ENCODE peak calls at places on chromosomes 4 and X, in five cellular contexts. X, C, U, W and P are unnamed samples.

GRCh38 chrX:39814391-39814790 is 283.4 kb downstream of the BCOR start:
- ATAC-seq in W (no peak), C (peak; percentile 73), X (no peak), U (peak; percentile 39), P (no peak)

GRCh38 chr4:48108309-48109073 is 25.6 kb downstream of the TXK start:
- ATAC-seq in W (no peak), U (no peak), C (no peak), X (no peak), P (no peak)

GRCh38 chr4:149234798-149235197 is 580.8 kb downstream of the IQCM start:
- ATAC-seq in U (no peak), W (no peak), X (no peak), C (no peak), P (no peak)

GRCh38 chrX:84046403-84046984 is 141.5 kb downstream of the RPS6KA6 start:
- ATAC-seq in W (no peak), U (peak; percentile 52), C (no peak), X (peak; percentile 67), P (no peak)

GRCh38 chr4:168995537-168996295 is 14.3 kb downstream of the CBR4 start:
- ATAC-seq in W (peak; percentile 43), X (peak; percentile 18), U (no peak), C (peak; percentile 66), P (no peak)

GRCh38 chr4:120395746-120396145 is 329.1 kb upstream of the MAD2L1 start:
- ATAC-seq in W (no peak), X (no peak), U (no peak), C (no peak), P (no peak)

GRCh38 chr4:94978904-94979303 is 221.1 kb downstream of the BMPR1B start:
- ATAC-seq in C (no peak), U (no peak), X (no peak), W (no peak), P (no peak)

GRCh38 chr4:88528861-88529260 is 5.3 kb upstream of the PYURF start:
- ATAC-seq in C (no peak), U (no peak), X (no peak), W (no peak), P (no peak)

GRCh38 chr4:85792576-85792975 is 317.6 kb downstream of the ARHGAP24 start:
- ATAC-seq in W (no peak), X (no peak), U (no peak), C (no peak), P (no peak)

GRCh38 chrX:151825927-151826471 is 86.7 kb upstream of the MAGEA4 start:
- ATAC-seq in X (peak; percentile 75), W (peak; percentile 60), C (no peak), U (no peak), P (peak; percentile 75)

GRCh38 chr4:40055379-40055872 is 1.2 kb upstream of the N4BP2 start:
- ATAC-seq in U (peak; percentile 30), C (no peak), X (no peak), W (no peak), P (no peak)

GRCh38 chr4:94758700-94759399 is 1.1 kb downstream of the BMPR1B start:
- ATAC-seq in X (no peak), C (no peak), U (no peak), W (no peak), P (no peak)

GRCh38 chr4:71300362-71300761 is 38.5 kb upstream of the SLC4A4 start:
- ATAC-seq in X (no peak), W (no peak), C (no peak), U (no peak), P (no peak)

GRCh38 chr4:188408244-188409067 is 269.2 kb downstream of the TRIML1 start:
- ATAC-seq in C (no peak), X (no peak), U (no peak), W (no peak), P (no peak)

GRCh38 chrX:64894454-64895038 is 81.7 kb downstream of the ZC4H2 start:
- ATAC-seq in W (no peak), X (peak; percentile 47), U (peak; percentile 52), C (peak; percentile 83), P (no peak)

GRCh38 chr4:185379326-185380295 is 16.1 kb downstream of the LRP2BP start:
- ATAC-seq in U (no peak), X (no peak), W (no peak), C (no peak), P (no peak)

GRCh38 chrX:38860106-38861013 is 59.1 kb downstream of the MID1IP1 start:
- ATAC-seq in U (no peak), W (no peak), X (no peak), C (no peak), P (no peak)

GRCh38 chr4:152463562-152463961 is 72.3 kb downstream of the FBXW7 start:
- ATAC-seq in C (no peak), W (no peak), X (no peak), U (no peak), P (no peak)

GRCh38 chr4:168511780-168512467 is 15.1 kb downstream of the PALLD start:
- ATAC-seq in C (peak; percentile 18), W (no peak), X (no peak), U (peak; percentile 80), P (no peak)

GRCh38 chr4:7971881-7972500 is 32.3 kb upstream of the AFAP1 start:
- ATAC-seq in X (peak; percentile 2), C (peak; percentile 22), W (no peak), U (no peak), P (no peak)

GRCh38 chrX:96591418-96591817 is 93.2 kb upstream of the DIAPH2 start:
- ATAC-seq in X (no peak), U (no peak), C (no peak), W (no peak), P (no peak)